ENCODE peak calls at places on chromosomes 11 and 22, in five cellular contexts. B is IMR-90, R is K562, S is SK-N-SH, J is GM12878. Y is an unnamed sample.

GRCh38 chr11:18617688-18618340 is 16.3 kb downstream of the SPTY2D1 start:
- DNase-seq in B (peak; percentile 71), R (no peak), S (no peak), J (peak; percentile 15), Y (no peak)

GRCh38 chr11:107018902-107019493 is 722 bp upstream of the GUCY1A2 start:
- DNase-seq in B (peak; percentile 61), R (peak; percentile 7), S (peak; percentile 46), J (no peak), Y (peak; percentile 36)

GRCh38 chr22:49962751-49963646 is 2.4 kb downstream of the PIM3 start:
- DNase-seq in B (no peak), R (no peak), S (no peak), J (no peak), Y (no peak)

GRCh38 chr11:7573558-7574296 is 59.9 kb downstream of the PPFIBP2 start:
- DNase-seq in B (no peak), R (no peak), S (no peak), J (no peak), Y (peak; percentile 47)

GRCh38 chr22:44155115-44155514 is 25.6 kb upstream of the PARVG start:
- DNase-seq in B (no peak), R (no peak), S (no peak), J (no peak), Y (no peak)

GRCh38 chr11:116990061-116990473 is 108.2 kb downstream of the SIK3 start:
- DNase-seq in B (peak; percentile 92), R (peak; percentile 24), S (no peak), J (no peak), Y (no peak)

GRCh38 chr22:45612451-45612901 is 59.2 kb upstream of the ATXN10 start:
- DNase-seq in B (peak; percentile 80), R (no peak), S (no peak), J (no peak), Y (no peak)

GRCh38 chr22:41410311-41410751 is 28.6 kb downstream of the TEF start:
- DNase-seq in B (no peak), R (no peak), S (no peak), J (no peak), Y (no peak)

GRCh38 chr11:117794772-117795629 is 2.0 kb downstream of the DSCAML1 start:
- DNase-seq in B (no peak), R (no peak), S (no peak), J (no peak), Y (no peak)

GRCh38 chr22:50567721-50568252 is 5.1 kb upstream of the SYCE3 start:
- DNase-seq in B (no peak), R (no peak), S (no peak), J (no peak), Y (no peak)

GRCh38 chr11:67640758-67641113 is 1.2 kb upstream of the TBX10 start:
- DNase-seq in B (no peak), R (no peak), S (no peak), J (no peak), Y (no peak)

GRCh38 chr11:19874241-19874640 is 161.6 kb downstream of the NAV2 start:
- DNase-seq in B (no peak), R (no peak), S (no peak), J (no peak), Y (no peak)

GRCh38 chr22:41403532-41404318 is 22.0 kb downstream of the TEF start:
- DNase-seq in B (peak; percentile 78), R (peak; percentile 86), S (peak; percentile 82), J (peak; percentile 58), Y (peak; percentile 86)

GRCh38 chr22:26234267-26234666 is 65.0 kb downstream of the SEZ6L start:
- DNase-seq in B (no peak), R (no peak), S (no peak), J (no peak), Y (no peak)

GRCh38 chr11:113577356-113578163 is 102.4 kb upstream of the DRD2 start:
- DNase-seq in B (no peak), R (no peak), S (peak; percentile 44), J (no peak), Y (no peak)

GRCh38 chr11:129910360-129910759 is 15.0 kb upstream of the NFRKB start:
- DNase-seq in B (no peak), R (no peak), S (no peak), J (no peak), Y (no peak)

GRCh38 chr11:131005829-131006228 is 89.5 kb upstream of the SNX19 start:
- DNase-seq in B (no peak), R (no peak), S (no peak), J (no peak), Y (no peak)

GRCh38 chr22:38524434-38524833 is 18.3 kb upstream of the DDX17 start:
- DNase-seq in B (no peak), R (no peak), S (no peak), J (no peak), Y (no peak)

GRCh38 chr22:41909290-41910049 is 5.4 kb downstream of the SHISA8 start:
- DNase-seq in B (no peak), R (no peak), S (no peak), J (no peak), Y (no peak)

GRCh38 chr22:46064966-46065666 is 85.2 kb upstream of the PPARA start:
- DNase-seq in B (no peak), R (no peak), S (no peak), J (no peak), Y (no peak)

GRCh38 chr11:70547386-70547785 is 149.1 kb downstream of the CTTN start:
- DNase-seq in B (no peak), R (no peak), S (no peak), J (no peak), Y (no peak)

GRCh38 chr11:128765571-128766530 is 72.0 kb downstream of the FLI1 start:
- DNase-seq in B (no peak), R (no peak), S (peak; percentile 67), J (no peak), Y (no peak)

GRCh38 chr11:73538381-73538872 is 59.5 kb downstream of the FAM168A start:
- DNase-seq in B (no peak), R (no peak), S (peak; percentile 55), J (peak; percentile 53), Y (no peak)

GRCh38 chr11:125871391-125872137 is 15.9 kb upstream of the HYLS1 start:
- DNase-seq in B (peak; percentile 31), R (peak; percentile 55), S (peak; percentile 65), J (no peak), Y (peak; percentile 27)

GRCh38 chr22:27512283-27512761 is 289.2 kb downstream of the MN1 start:
- DNase-seq in B (peak; percentile 97), R (no peak), S (no peak), J (no peak), Y (peak; percentile 16)

GRCh38 chr11:91802475-91802874 is 422.1 kb upstream of the FAT3 start:
- DNase-seq in B (no peak), R (no peak), S (no peak), J (no peak), Y (no peak)

GRCh38 chr11:73907191-73907590 is 30.4 kb downstream of the PAAF1 start:
- DNase-seq in B (peak; percentile 55), R (peak; percentile 49), S (no peak), J (no peak), Y (peak; percentile 49)

GRCh38 chr22:44261861-44262595 is 50.7 kb downstream of the SHISAL1 start:
- DNase-seq in B (no peak), R (peak; percentile 8), S (peak; percentile 78), J (no peak), Y (no peak)

GRCh38 chr22:30557243-30557642 is 10.7 kb upstream of the SEC14L6 start:
- DNase-seq in B (no peak), R (no peak), S (no peak), J (no peak), Y (no peak)
- TF ChIP-seq CTCF in B (no peak), R (no peak), S (no peak), J (no peak), Y (no peak)

GRCh38 chr22:19723165-19723989 is at the start of gene GP1BB:
- DNase-seq in B (no peak), R (peak; percentile 100), S (no peak), J (no peak), Y (peak; percentile 45)
- TF ChIP-seq RCOR1 in B (no peak), R (peak; percentile 98), S (no peak), J (no peak), Y (no peak)

DNA sequence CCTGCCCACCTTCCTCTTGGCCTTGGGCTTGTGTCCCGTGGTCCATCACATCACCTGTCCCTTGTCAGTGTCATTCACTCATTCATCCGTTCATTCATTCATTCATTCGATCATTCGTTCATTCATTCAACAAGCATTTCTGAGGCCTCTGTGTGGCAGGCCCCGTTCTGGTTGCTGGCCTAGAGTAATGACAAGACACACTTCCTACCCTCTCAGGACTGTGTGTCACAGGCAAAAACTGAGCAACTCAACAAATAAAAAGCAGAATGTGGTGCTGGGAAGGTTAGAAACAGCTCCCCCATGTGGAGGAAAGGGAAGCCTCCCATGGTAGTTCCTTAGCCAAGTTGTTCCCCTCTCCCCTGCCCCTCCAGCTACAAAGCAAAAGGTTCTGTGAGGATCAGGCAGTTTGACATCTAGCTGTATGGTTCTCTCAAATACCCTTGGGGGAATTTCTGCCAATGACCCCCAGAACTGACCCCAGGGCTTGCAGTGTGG is 1.6 kb upstream of the OMP start:
- DNase-seq in B (peak; percentile 30), R (peak; percentile 60), S (peak; percentile 59), J (no peak), Y (peak; percentile 57)
- TF ChIP-seq CTCF in B (peak; percentile 55), R (peak; percentile 72), S (peak; percentile 67), J (peak; percentile 34), Y (peak; percentile 48)

GRCh38 chr22:21803859-21804258 is 63.6 kb downstream of the MAPK1 start:
- DNase-seq in B (no peak), R (no peak), S (no peak), J (no peak), Y (no peak)
- TF ChIP-seq RCOR1 in B (no peak), R (no peak), S (no peak), J (no peak), Y (no peak)

DNA sequence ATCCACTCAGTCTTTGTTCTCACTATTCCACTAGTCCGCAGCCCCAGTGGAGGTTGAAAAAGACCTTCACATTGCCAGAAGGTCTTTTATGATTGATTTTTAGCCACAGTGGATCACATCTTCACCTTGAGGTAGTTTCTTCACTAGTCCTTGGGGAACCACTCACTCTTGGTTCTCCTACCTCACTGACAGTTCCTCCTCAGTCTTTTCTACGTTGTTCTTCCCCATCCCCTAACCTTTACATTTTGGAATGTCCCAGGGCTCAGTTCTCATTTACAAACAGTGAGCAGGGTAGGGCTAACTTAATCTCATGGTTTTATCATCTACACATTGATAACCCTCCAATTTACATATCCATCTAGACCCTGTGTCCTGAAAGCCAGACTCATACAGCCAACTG is 316.4 kb upstream of the SORL1-AS1 start:
- DNase-seq in B (no peak), R (no peak), S (no peak), J (no peak), Y (no peak)
- TF ChIP-seq CTCF in B (no peak), R (no peak), S (no peak), J (no peak), Y (no peak)

GRCh38 chr11:11348303-11348702 is 4.7 kb downstream of the CSNK2A3 start:
- DNase-seq in B (no peak), R (peak; percentile 5), S (no peak), J (no peak), Y (no peak)
- TF ChIP-seq RCOR1 in B (no peak), R (no peak), S (no peak), J (no peak), Y (no peak)

Y was measured in A549.